ENCODE peak calls at places on chromosome 15, in seven cellular contexts. W is fibroblast of pulmonary artery, X is left ventricle myocardium inferior, I is cardiac muscle cell, F is mesothelial cell of epicardium, H is OCI-LY7, Z is B cell. R is an unnamed sample.

GRCh38 chr15:73997986-73998385 is 3.5 kb downstream of the PML start:
- DNase-seq in W (no peak), X (no peak), I (no peak), F (no peak), H (no peak), Z (no peak), R (no peak)

GRCh38 chr15:74180689-74181602 is 7.4 kb downstream of the ISLR start:
- DNase-seq in W (no peak), X (no peak), I (no peak), F (no peak), H (no peak), Z (no peak), R (no peak)

GRCh38 chr15:76340198-76340801 is 3.7 kb downstream of the ISL2 start:
- DNase-seq in W (peak; percentile 35), X (no peak), I (peak; percentile 45), F (peak; percentile 57), H (no peak), Z (peak; percentile 72), R (no peak)

GRCh38 chr15:93986400-93986984 is 244.9 kb upstream of the MCTP2 start:
- DNase-seq in W (no peak), X (no peak), I (no peak), F (no peak), H (no peak), Z (no peak), R (no peak)

GRCh38 chr15:45181491-45182285 is 6.1 kb downstream of the SHF start:
- DNase-seq in W (no peak), X (no peak), I (no peak), F (no peak), H (no peak), Z (peak; percentile 8), R (no peak)

GRCh38 chr15:36943496-36944361 is 156.6 kb downstream of the MEIS2 start:
- DNase-seq in W (peak; percentile 28), X (no peak), I (no peak), F (no peak), H (no peak), Z (no peak), R (no peak)

GRCh38 chr15:67276666-67277065 is 22.1 kb downstream of the IQCH start:
- DNase-seq in W (no peak), X (no peak), I (no peak), F (no peak), H (no peak), Z (no peak), R (no peak)

GRCh38 chr15:73686781-73687256 is 2.6 kb downstream of the CD276 start:
- DNase-seq in W (peak; percentile 93), X (no peak), I (peak; percentile 88), F (no peak), H (no peak), Z (no peak), R (peak; percentile 41)

GRCh38 chr15:76711351-76711827 is 193.8 kb downstream of the SCAPER start:
- DNase-seq in W (no peak), X (no peak), I (no peak), F (no peak), H (peak; percentile 24), Z (no peak), R (no peak)

GRCh38 chr15:96549136-96549535 is 218.6 kb downstream of the NR2F2 start:
- DNase-seq in W (no peak), X (no peak), I (no peak), F (no peak), H (no peak), Z (no peak), R (no peak)

GRCh38 chr15:80173022-80173759 is 20.4 kb downstream of the FAH start:
- DNase-seq in W (peak; percentile 68), X (peak; percentile 51), I (peak; percentile 70), F (peak; percentile 75), H (peak; percentile 79), Z (peak; percentile 72), R (peak; percentile 72)

GRCh38 chr15:38874464-38874863 is 309.9 kb upstream of the RASGRP1 start:
- DNase-seq in W (no peak), X (no peak), I (no peak), F (no peak), H (no peak), Z (no peak), R (no peak)

GRCh38 chr15:92271179-92271578 is 122.5 kb upstream of the ST8SIA2 start:
- DNase-seq in W (no peak), X (no peak), I (no peak), F (no peak), H (no peak), Z (no peak), R (no peak)

GRCh38 chr15:28918141-28918983 is 32.6 kb downstream of the APBA2 start:
- DNase-seq in W (peak; percentile 34), X (no peak), I (peak; percentile 38), F (peak; percentile 56), H (no peak), Z (no peak), R (no peak)
- TF ChIP-seq CTCF in W (peak; percentile 43), X (peak; percentile 21), I (peak; percentile 38), F (no peak), H (no peak), Z (no peak), R (no peak)

DNA sequence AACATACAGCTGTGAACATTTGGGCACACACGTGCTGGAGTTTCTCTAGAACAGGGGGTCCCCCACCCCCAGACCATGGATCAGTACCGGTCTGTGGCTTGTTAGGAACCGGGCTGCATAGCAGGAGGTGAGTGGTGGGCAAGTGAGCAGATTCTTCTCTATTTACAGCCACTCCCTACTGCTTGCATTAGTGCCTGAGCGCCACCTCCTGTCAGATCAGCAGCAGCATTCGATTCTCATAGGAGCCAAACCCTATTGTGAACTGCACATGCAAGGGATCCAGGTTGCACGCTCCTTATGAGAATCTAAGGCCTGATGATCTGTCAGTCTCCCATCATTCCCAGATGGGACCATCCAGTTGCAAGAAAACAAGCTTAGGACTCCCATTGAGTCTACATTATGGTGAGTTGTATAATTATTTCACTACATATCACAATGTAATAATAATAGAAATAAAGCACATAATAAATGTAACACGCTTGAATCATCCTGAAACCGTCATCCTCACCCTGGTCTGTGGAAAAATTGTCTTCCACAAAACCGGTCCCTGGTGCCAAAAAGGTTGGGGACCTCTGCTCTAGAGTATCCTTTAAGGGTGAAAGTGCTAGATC is 25.8 kb downstream of the CHRM5 start:
- DNase-seq in W (peak; percentile 57), X (no peak), I (peak; percentile 57), F (no peak), H (peak; percentile 39), Z (no peak), R (no peak)
- TF ChIP-seq CTCF in W (peak; percentile 63), X (peak; percentile 23), I (peak; percentile 55), F (no peak), H (peak; percentile 73), Z (no peak), R (no peak)

GRCh38 chr15:55564347-55565145 is 23.6 kb downstream of the PYGO1 start:
- DNase-seq in W (no peak), X (no peak), I (no peak), F (no peak), H (no peak), Z (no peak), R (no peak)
- TF ChIP-seq CTCF in W (peak; percentile 11), X (no peak), I (no peak), F (no peak), H (no peak), Z (no peak), R (no peak)

GRCh38 chr15:53665930-53666329 is 93.5 kb downstream of the WDR72 start:
- DNase-seq in W (no peak), X (no peak), I (no peak), F (no peak), H (no peak), Z (no peak), R (no peak)
- TF ChIP-seq CTCF in W (no peak), X (no peak), I (no peak), F (no peak), H (peak; percentile 24), Z (no peak), R (no peak)

GRCh38 chr15:70081612-70082011 is 16.1 kb downstream of the TLE3 start:
- DNase-seq in W (no peak), X (no peak), I (no peak), F (no peak), H (no peak), Z (no peak), R (no peak)

GRCh38 chr15:70074380-70074779 is 23.3 kb downstream of the TLE3 start:
- DNase-seq in W (no peak), X (no peak), I (no peak), F (no peak), H (no peak), Z (no peak), R (no peak)

GRCh38 chr15:70079831-70080230 is 17.9 kb downstream of the TLE3 start:
- DNase-seq in W (no peak), X (no peak), I (no peak), F (no peak), H (no peak), Z (no peak), R (no peak)

GRCh38 chr15:70077436-70077835 is 20.3 kb downstream of the TLE3 start:
- DNase-seq in W (no peak), X (peak; percentile 40), I (no peak), F (no peak), H (no peak), Z (no peak), R (no peak)

GRCh38 chr15:70078578-70079417 is 18.9 kb downstream of the TLE3 start:
- DNase-seq in W (no peak), X (no peak), I (no peak), F (no peak), H (no peak), Z (no peak), R (no peak)
- TF ChIP-seq CTCF in W (no peak), X (no peak), I (no peak), F (no peak), H (no peak), Z (no peak), R (no peak)

GRCh38 chr15:40053234-40054055 is 14.5 kb upstream of the SRP14 start:
- DNase-seq in W (no peak), X (no peak), I (no peak), F (no peak), H (no peak), Z (no peak), R (no peak)
- TF ChIP-seq CTCF in W (peak; percentile 12), X (no peak), I (no peak), F (no peak), H (peak; percentile 37), Z (no peak), R (no peak)

DNA sequence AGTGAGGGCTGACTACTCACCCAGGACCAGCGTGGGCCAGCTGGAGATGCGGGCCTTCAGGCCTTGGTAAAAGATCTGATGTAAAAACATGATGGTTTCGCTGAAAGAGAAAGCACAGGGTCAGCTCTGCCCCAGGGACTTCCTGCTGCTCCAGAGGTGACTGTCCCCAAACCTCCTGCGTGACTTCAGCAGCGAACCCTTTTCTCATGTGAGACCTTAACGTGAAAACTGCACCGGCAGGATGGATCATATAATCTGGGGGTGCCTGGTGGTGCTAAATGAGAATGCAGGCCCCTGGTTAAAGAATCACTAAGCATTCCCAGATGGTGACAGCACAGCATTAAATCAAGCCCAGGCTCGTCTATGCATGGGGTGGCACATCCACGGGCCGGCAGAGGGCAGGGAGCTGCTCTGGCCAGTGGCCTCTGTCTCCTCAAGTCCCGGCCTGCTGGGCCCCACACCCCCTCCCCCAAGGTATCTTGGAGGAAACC is 55.4 kb downstream of the RASGRF1 start:
- DNase-seq in W (no peak), X (no peak), I (no peak), F (no peak), H (no peak), Z (no peak), R (no peak)
- TF ChIP-seq CTCF in W (no peak), X (no peak), I (no peak), F (peak; percentile 43), H (no peak), Z (peak; percentile 13), R (no peak)

GRCh38 chr15:65981837-65982696 is 112.8 kb downstream of the RAB11A start:
- DNase-seq in W (no peak), X (no peak), I (no peak), F (peak; percentile 45), H (peak; percentile 75), Z (peak; percentile 88), R (no peak)
- TF ChIP-seq CTCF in W (no peak), X (no peak), I (peak; percentile 8), F (no peak), H (peak; percentile 77), Z (peak; percentile 65), R (no peak)